ENCODE peak calls at places on chromosomes 4 and X, in four cellular contexts. F is choroid plexus epithelial cell, C is psoas muscle, O is heart left ventricle. N is an unnamed sample.

GRCh38 chrX:108362026-108362425 is 76.2 kb downstream of the COL4A6 start:
- DNase-seq in F (peak), O (no peak), C (no peak), N (no peak)

GRCh38 chr4:152679414-152680281 is at the start of gene TMEM154:
- DNase-seq in O (peak), F (peak), C (peak), N (peak)

GRCh38 chr4:14768449-14768848 is 233.8 kb upstream of the CPEB2 start:
- DNase-seq in C (no peak), O (no peak), F (no peak), N (no peak)

GRCh38 chr4:56544573-56545131 is 39.1 kb downstream of the ARL9 start:
- DNase-seq in F (peak), C (peak), O (peak), N (peak)

GRCh38 chr4:106707776-106708603 is 328.1 kb downstream of the DKK2 start:
- DNase-seq in F (peak), C (no peak), O (no peak), N (no peak)

GRCh38 chr4:768995-769394 is 56.9 kb downstream of the CPLX1 start:
- DNase-seq in F (no peak), C (peak), O (no peak), N (no peak)

GRCh38 chr4:123345924-123346300 is 50.7 kb upstream of the SPRY1 start:
- DNase-seq in C (no peak), F (no peak), O (no peak), N (no peak)

GRCh38 chr4:110510955-110511544 is 35.1 kb downstream of the ENPEP start:
- DNase-seq in C (no peak), F (peak), O (no peak), N (no peak)

GRCh38 chrX:46922601-46923000 is 10.4 kb downstream of the JADE3 start:
- DNase-seq in F (no peak), C (no peak), O (no peak), N (no peak)

GRCh38 chr4:127623755-127624087 is 9.0 kb upstream of the INTU start:
- DNase-seq in F (peak), C (peak), O (no peak), N (no peak)

GRCh38 chr4:19349416-19349815 is 902.3 kb upstream of the SLIT2 start:
- DNase-seq in O (no peak), F (no peak), C (no peak), N (no peak)

GRCh38 chrX:14802943-14803710 is 69.7 kb downstream of the FANCB start:
- DNase-seq in C (no peak), O (no peak), F (peak), N (no peak)

GRCh38 chr4:94262163-94263016 is 54.7 kb downstream of the SMARCAD1 start:
- DNase-seq in F (no peak), C (no peak), O (no peak), N (no peak)

GRCh38 chr4:37389967-37390580 is 145.5 kb downstream of the NWD2 start:
- DNase-seq in C (no peak), O (no peak), F (peak), N (no peak)

GRCh38 chrX:72046447-72046846 is 85.3 kb downstream of the RTL5 start:
- DNase-seq in O (no peak), C (no peak), F (no peak), N (no peak)

GRCh38 chr4:116618638-116619037 is 466.7 kb downstream of the TRAM1L1 start:
- DNase-seq in O (no peak), C (no peak), F (no peak), N (no peak)

GRCh38 chr4:15677507-15677988 is 4.1 kb upstream of the FAM200B start:
- DNase-seq in O (no peak), C (no peak), F (peak), N (no peak)

GRCh38 chr4:41472098-41472497 is 65.9 kb upstream of the LIMCH1 start:
- DNase-seq in O (no peak), C (no peak), F (no peak), N (no peak)

GRCh38 chr4:141077611-141078225 is 55.6 kb downstream of the RNF150 start:
- DNase-seq in F (no peak), O (peak), C (no peak), N (no peak)

GRCh38 chrX:10158279-10158939 is 1.6 kb downstream of the CLCN4 start:
- DNase-seq in C (peak), O (peak), F (no peak), N (peak)

GRCh38 chr4:14269824-14270223 is 642.3 kb upstream of the BOD1L1 start:
- DNase-seq in C (no peak), O (peak), F (no peak), N (no peak)

GRCh38 chr4:112847781-112848180 is 201.7 kb upstream of the ANK2 start:
- DNase-seq in C (no peak), F (no peak), O (no peak), N (no peak)

GRCh38 chrX:15418041-15418706 is 34.0 kb upstream of the VEGFD start:
- DNase-seq in C (no peak), O (no peak), F (no peak), N (no peak)

GRCh38 chrX:129557844-129558243 is 17.8 kb downstream of the OCRL start:
- DNase-seq in O (peak), C (no peak), F (peak), N (no peak)

GRCh38 chr4:7044415-7044930 is 1.3 kb downstream of the TADA2B start:
- DNase-seq in O (no peak), F (peak), C (no peak), N (no peak)

GRCh38 chr4:46258436-46258835 is 131.5 kb downstream of the GABRA2 start:
- DNase-seq in F (no peak), O (no peak), C (no peak), N (no peak)

GRCh38 chr4:3823496-3824341 is 57.5 kb downstream of the ADRA2C start:
- DNase-seq in O (no peak), F (no peak), C (no peak), N (no peak)

GRCh38 chrX:103446665-103447302 is 70.4 kb downstream of the BEX3 start:
- DNase-seq in C (no peak), O (no peak), F (peak), N (no peak)

GRCh38 chr4:128025319-128025718 is 35.8 kb upstream of the LARP1B start:
- DNase-seq in C (no peak), F (no peak), O (no peak), N (no peak)

GRCh38 chr4:8910822-8911310 is 39.2 kb upstream of the HMX1 start:
- DNase-seq in O (peak), F (no peak), C (no peak), N (no peak)

GRCh38 chr4:135354876-135355275 is 1153.3 kb upstream of the PABPC4L start:
- DNase-seq in O (no peak), C (no peak), F (peak), N (no peak)

GRCh38 chrX:50117477-50117876 is 83.3 kb downstream of the AKAP4 start:
- DNase-seq in C (no peak), O (no peak), F (no peak), N (no peak)

GRCh38 chr4:154018659-154019058 is 229.8 kb upstream of the SFRP2 start:
- DNase-seq in F (peak), C (no peak), O (no peak), N (no peak)

GRCh38 chr4:152479428-152480026 is 56.4 kb downstream of the FBXW7 start:
- DNase-seq in C (no peak), O (no peak), F (peak), N (no peak)

GRCh38 chrX:39152106-39152649 is 350.9 kb downstream of the MID1IP1 start:
- DNase-seq in O (peak), C (no peak), F (peak), N (peak)

GRCh38 chr4:7607156-7607910 is 172.6 kb upstream of the PSAPL1 start:
- DNase-seq in F (peak), C (no peak), O (no peak), N (no peak)

GRCh38 chr4:115293093-115293462 is 179.7 kb upstream of the NDST4 start:
- DNase-seq in O (no peak), C (no peak), F (no peak), N (no peak)

GRCh38 chrX:48468693-48469691 is 1.1 kb downstream of the SLC38A5 start:
- DNase-seq in F (no peak), O (no peak), C (no peak), N (no peak)
- TF ChIP-seq CTCF in F (peak), O (no peak), C (no peak), N (no peak)

DNA sequence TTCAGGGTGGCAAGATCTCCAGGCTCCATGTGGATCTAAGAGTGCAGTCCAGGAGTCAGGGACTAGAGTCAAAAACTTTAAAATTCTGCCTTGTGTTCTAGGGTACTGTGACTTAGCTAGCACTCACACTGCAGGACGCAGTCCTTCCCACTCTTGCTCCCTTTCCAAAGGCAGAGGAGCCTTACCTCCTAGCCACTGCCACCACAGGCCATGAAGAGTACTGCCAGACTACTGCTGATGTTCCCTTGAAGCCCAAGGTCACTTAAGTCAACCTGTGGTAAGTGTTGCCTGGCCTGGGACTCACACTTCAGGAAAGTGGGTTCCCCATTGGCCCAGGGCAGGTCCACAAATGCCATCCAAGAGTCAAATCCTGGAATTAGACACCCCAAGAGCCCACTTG is 632.2 kb downstream of the PCDH19 start:
- DNase-seq in C (no peak), F (no peak), O (no peak), N (no peak)
- TF ChIP-seq CTCF in C (no peak), F (no peak), O (no peak), N (no peak)

GRCh38 chr4:164383187-164384181 is 370.4 kb upstream of the SMIM31 start:
- DNase-seq in F (peak), C (no peak), O (no peak), N (no peak)
- TF ChIP-seq CTCF in F (peak), C (no peak), O (no peak), N (no peak)

GRCh38 chrX:36963852-36964251 is 44.3 kb upstream of the FAM47C start:
- DNase-seq in F (no peak), O (no peak), C (no peak), N (no peak)

GRCh38 chrX:36957425-36958328 is 50.5 kb upstream of the FAM47C start:
- DNase-seq in F (no peak), O (no peak), C (no peak), N (no peak)

GRCh38 chrX:36963069-36963808 is 44.9 kb upstream of the FAM47C start:
- DNase-seq in C (no peak), F (no peak), O (no peak), N (no peak)

DNA sequence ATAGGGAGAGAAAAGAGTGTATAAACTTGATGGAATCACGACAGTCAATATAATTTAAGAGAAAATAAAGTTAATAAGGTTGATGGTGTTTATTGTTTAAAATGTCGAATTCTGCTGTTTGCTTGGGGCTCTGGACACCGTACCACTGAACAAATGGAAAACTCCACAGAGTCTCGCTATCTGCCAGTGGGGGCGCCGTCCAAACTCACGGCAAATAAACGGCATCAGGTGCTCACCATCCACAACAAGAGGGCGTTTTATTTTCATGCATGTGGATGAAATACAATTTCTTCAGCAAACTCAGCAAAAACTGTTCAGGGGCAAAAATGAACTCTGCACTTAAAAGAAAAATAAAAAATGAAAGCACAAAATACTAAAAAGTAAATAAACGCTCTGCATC is 46.6 kb upstream of the FAM47C start:
- DNase-seq in O (no peak), F (no peak), C (no peak), N (no peak)
- TF ChIP-seq CTCF in O (no peak), F (peak), C (no peak), N (no peak)

DNA sequence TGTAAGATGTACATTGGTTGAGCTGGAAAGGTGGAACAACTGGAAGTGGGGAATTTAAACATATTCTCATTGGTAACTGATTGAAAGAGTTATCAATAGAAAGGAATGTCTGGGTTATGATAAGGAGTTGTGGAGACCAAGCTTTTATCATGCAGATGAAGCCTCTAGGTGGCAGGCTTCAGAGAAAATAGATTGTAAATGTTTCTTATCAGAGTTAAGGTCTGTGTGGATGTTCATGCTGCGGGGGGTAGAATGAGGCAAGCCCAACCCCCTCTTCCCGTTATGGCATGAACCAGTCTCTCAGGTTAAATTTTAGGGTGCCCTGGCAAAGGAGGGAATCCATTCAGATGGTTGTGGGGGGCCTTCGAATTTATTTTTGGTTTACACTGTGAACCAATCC is 16.0 kb downstream of the ARSD start:
- DNase-seq in C (no peak), O (no peak), F (no peak), N (no peak)
- TF ChIP-seq CTCF in C (no peak), O (no peak), F (peak), N (no peak)

DNA sequence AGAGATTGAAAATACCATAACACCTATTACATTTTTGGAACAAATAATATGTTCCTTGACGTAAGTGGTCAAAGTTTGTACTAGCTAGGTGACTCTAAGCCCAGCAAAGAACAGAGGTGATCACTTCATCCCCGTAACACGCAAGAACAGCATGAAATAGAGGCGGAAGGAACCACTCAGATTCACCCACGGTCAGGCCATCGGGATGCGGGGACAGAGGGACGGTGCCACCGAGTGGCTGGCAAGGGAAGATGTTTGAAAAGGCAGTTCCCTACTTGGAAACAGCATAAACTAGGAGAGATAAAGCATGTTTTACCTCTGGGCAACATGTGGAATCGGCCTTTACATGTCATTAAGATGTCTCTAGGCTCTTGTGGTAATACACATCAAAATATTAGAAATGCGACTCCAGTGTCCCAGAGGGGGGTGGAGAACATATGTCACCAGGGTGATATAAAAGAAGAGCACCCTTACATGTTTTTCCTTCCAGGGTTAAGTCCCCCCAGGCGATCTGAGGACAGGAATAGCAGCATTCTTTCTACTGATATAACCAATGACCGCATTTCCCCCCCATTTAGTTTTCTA is 84.0 kb downstream of the PHKA2 start:
- DNase-seq in C (no peak), O (no peak), F (peak), N (no peak)
- TF ChIP-seq CTCF in C (peak), O (peak), F (peak), N (no peak)

GRCh38 chrX:153057281-153057680 is 1.0 kb downstream of the PNMA3 start:
- DNase-seq in C (no peak), O (no peak), F (no peak), N (no peak)

GRCh38 chrX:153055827-153056748 is at the start of gene PNMA3:
- DNase-seq in C (no peak), F (no peak), O (no peak), N (no peak)

GRCh38 chrX:153049093-153049492 is 7.2 kb upstream of the PNMA3 start:
- DNase-seq in C (no peak), F (no peak), O (no peak), N (no peak)

DNA sequence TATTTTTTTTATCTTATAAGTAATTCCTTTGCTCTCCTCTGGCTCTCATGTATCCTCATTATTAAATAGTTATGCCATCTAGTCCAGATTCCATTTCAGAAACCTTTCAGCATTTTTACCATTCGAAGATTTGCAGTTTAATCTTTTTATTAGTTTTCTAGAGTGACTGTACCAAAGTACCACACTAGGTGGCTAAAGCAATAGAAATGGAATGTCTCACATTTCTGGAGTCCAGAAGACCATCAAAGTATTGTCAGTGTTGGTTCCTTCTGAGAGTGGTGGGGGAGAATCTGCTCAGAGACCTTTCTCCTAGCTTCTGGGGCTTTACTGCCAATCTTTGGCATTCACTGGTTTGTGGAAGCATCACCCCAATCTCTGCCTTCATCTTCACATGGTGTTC is 3.7 kb upstream of the PNMA3 start:
- DNase-seq in C (no peak), O (no peak), F (peak), N (no peak)
- TF ChIP-seq CTCF in C (no peak), O (no peak), F (peak), N (no peak)

GRCh38 chr4:63296773-63297172 is 1112.5 kb downstream of the TECRL start:
- DNase-seq in C (no peak), F (peak), O (no peak), N (no peak)
- TF ChIP-seq CTCF in C (no peak), F (no peak), O (peak), N (no peak)

GRCh38 chr4:173515458-173515857 is 14.6 kb downstream of the HAND2 start:
- DNase-seq in O (no peak), C (no peak), F (no peak), N (no peak)

GRCh38 chr4:173518419-173519102 is 11.5 kb downstream of the HAND2 start:
- DNase-seq in F (no peak), O (no peak), C (no peak), N (no peak)

GRCh38 chr4:173514641-173515217 is 15.3 kb downstream of the HAND2 start:
- DNase-seq in F (no peak), O (no peak), C (no peak), N (no peak)

GRCh38 chr4:173517781-173518371 is 12.2 kb downstream of the HAND2 start:
- DNase-seq in O (peak), F (no peak), C (no peak), N (no peak)

DNA sequence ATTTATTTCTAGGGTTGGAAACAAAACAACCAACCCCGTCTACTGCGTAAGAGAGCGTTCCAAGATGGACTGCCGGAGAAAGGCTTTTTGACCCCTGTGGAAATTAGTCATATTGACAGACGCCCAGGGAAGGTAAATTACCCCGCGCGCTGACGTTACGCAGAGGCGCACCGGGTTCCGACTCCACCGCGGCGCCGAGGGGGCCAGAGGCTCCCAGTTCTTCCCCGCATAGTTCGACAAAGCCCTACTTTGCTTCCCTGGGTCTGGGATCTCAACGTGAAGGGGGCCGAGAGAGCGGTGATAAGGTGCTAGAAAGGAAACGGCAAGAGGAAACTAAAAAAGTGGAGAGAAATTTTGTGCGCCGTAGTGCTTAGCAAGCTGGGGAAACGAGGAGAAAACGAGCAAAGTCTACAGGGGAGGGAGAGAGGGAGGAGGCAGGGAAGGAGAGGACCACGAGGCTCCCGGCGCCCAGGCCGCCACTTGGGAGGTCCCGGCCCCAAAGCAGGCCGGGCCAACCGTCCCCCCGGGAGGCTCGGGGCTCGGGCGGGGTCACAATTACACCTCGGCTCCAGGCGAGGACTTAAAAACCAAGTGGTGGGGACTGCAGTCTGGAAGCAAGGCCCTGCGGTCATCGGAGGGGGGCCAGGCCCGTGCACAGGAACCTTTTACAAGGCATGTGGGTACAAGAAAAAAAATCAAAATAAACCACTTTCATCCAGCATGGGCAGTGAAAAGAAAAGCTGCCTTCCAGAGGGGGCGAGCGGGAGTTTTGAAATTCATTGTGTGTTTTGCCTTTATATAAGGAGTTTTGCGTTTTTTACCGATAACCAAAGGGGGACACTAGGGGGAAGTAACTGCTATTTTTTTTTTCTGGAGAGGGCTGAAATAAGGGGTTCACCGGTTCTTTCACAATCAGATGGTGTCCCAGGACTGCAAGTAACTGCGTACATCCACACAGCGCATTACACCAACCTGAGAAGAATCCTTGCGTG is 13.1 kb downstream of the HAND2 start:
- DNase-seq in O (no peak), C (no peak), F (no peak), N (no peak)
- TF ChIP-seq CTCF in O (no peak), C (no peak), F (no peak), N (no peak)

N was measured in activated B cell treated with CpG ODN at 0.5 μM for 24 hours.